ENCODE peak calls at places on chromosomes 4 and X, in seven cellular contexts. A is stimulated activated CD4-positive, alpha-beta T cell treated with anti-CD3 and anti-CD28 coated beads, Interleukin-15, amount 100 ng/mL, for 1 hour; Y is NCI-H345; C is activated naive CD4-positive, alpha-beta T cell treated with Interleukin-2 at 50 U/mL for 16 hours; F is breast epithelium; W is SJCRH30; M is NCI-H2081. V is an unnamed sample.

GRCh38 chr4:16573744-16574143 is 324.7 kb downstream of the LDB2 start:
- DNase-seq in A (no peak), Y (no peak), W (no peak), F (peak; percentile 53), M (no peak), C (no peak), V (no peak)

GRCh38 chr4:24032371-24032989 is 142.6 kb upstream of the PPARGC1A start:
- DNase-seq in M (no peak), A (no peak), W (peak; percentile 37), F (no peak), Y (no peak), C (no peak), V (no peak)

GRCh38 chrX:31580227-31580626 is 508.4 kb upstream of the FTHL17 start:
- DNase-seq in F (no peak), C (no peak), M (no peak), Y (peak; percentile 77), A (no peak), W (peak; percentile 44), V (no peak)

GRCh38 chr4:140176735-140177134 is 22.8 kb upstream of the MAML3 start:
- DNase-seq in F (no peak), Y (no peak), A (no peak), M (no peak), W (no peak), C (no peak), V (no peak)

GRCh38 chrX:7261672-7262332 is 113.8 kb upstream of the PUDP start:
- DNase-seq in F (no peak), A (no peak), M (no peak), C (no peak), Y (no peak), W (no peak), V (no peak)

GRCh38 chr4:163540977-163541376 is 46.5 kb downstream of the TMA16 start:
- DNase-seq in W (peak; percentile 61), F (no peak), M (no peak), A (no peak), Y (no peak), C (no peak), V (no peak)

GRCh38 chrX:124529786-124530185 is 183.4 kb downstream of the SH2D1A start:
- DNase-seq in F (no peak), M (no peak), Y (no peak), W (no peak), C (no peak), A (no peak), V (no peak)

GRCh38 chr4:88017516-88018302 is 10.3 kb downstream of the PKD2 start:
- DNase-seq in F (no peak), M (no peak), A (no peak), W (no peak), C (no peak), Y (no peak), V (no peak)

GRCh38 chrX:14352511-14352910 is 176.8 kb upstream of the GLRA2 start:
- DNase-seq in F (no peak), W (no peak), Y (no peak), A (no peak), C (no peak), M (no peak), V (no peak)

GRCh38 chrX:69163936-69164741 is 1.1 kb downstream of the PJA1 start:
- DNase-seq in C (peak; percentile 41), M (peak; percentile 39), A (peak; percentile 17), Y (peak; percentile 56), F (no peak), W (peak; percentile 53), V (peak; percentile 39)

GRCh38 chrX:98203800-98204199 is 1320.1 kb downstream of the RPA4 start:
- DNase-seq in C (no peak), W (no peak), F (no peak), M (no peak), Y (no peak), A (no peak), V (no peak)

GRCh38 chr4:152273343-152273742 is 262.5 kb downstream of the FBXW7 start:
- DNase-seq in A (no peak), M (no peak), W (peak; percentile 3), C (no peak), F (peak; percentile 77), Y (no peak), V (no peak)

GRCh38 chr4:72312032-72312650 is 256.9 kb downstream of the ADAMTS3 start:
- DNase-seq in F (peak; percentile 60), A (no peak), Y (no peak), W (no peak), M (no peak), C (no peak), V (no peak)

GRCh38 chr4:180253419-180253818 is 1989.8 kb upstream of the TENM3 start:
- DNase-seq in Y (no peak), F (no peak), M (no peak), C (no peak), W (no peak), A (no peak), V (no peak)

V was measured in mesothelial cell of epicardium.